ENCODE peak calls at places on chromosome 21, in seven cellular contexts. A is CD8-positive, alpha-beta T cell; I is stimulated activated CD4-positive, alpha-beta T cell treated with anti-CD3 and anti-CD28 coated beads, Interleukin-4, amount 100 ng/mL, for 48 hours; O is NB4; D is T-helper 17 cell; L is 8988T; J is M059J. E is an unnamed sample.

GRCh38 chr21:33539612-33540011 is 2.3 kb downstream of the GART start:
- DNase-seq in L (no peak), A (no peak), O (no peak), I (no peak), D (no peak), J (no peak), E (no peak)

GRCh38 chr21:31294691-31295090 is 49.4 kb downstream of the TIAM1 start:
- DNase-seq in L (no peak), D (no peak), I (no peak), O (no peak), J (no peak), A (no peak), E (no peak)

GRCh38 chr21:35059742-35060141 is 10.6 kb upstream of the RUNX1 start:
- DNase-seq in L (no peak), O (no peak), J (peak), I (no peak), A (no peak), D (no peak), E (no peak)

GRCh38 chr21:26165331-26165730 is 5.2 kb downstream of the APP start:
- DNase-seq in L (no peak), J (peak), O (no peak), I (no peak), D (no peak), A (no peak), E (no peak)

GRCh38 chr21:43778469-43779335 is 2.6 kb upstream of the CSTB start:
- DNase-seq in J (no peak), D (no peak), I (no peak), L (no peak), A (no peak), O (peak), E (no peak)

GRCh38 chr21:31530918-31531705 is 128.4 kb upstream of the SOD1 start:
- DNase-seq in D (no peak), O (no peak), J (no peak), L (no peak), A (no peak), I (no peak), E (no peak)

GRCh38 chr21:36719614-36720013 is 20.7 kb downstream of the SIM2 start:
- DNase-seq in D (no peak), J (no peak), A (no peak), O (no peak), I (no peak), L (no peak), E (no peak)

GRCh38 chr21:42939581-42940413 is 14.4 kb upstream of the ERVH48-1 start:
- DNase-seq in J (peak), I (no peak), O (peak), L (peak), D (no peak), A (no peak), E (peak)

GRCh38 chr21:36860736-36861594 is 105.5 kb downstream of the HLCS start:
- DNase-seq in I (no peak), D (no peak), O (no peak), L (no peak), A (no peak), J (peak), E (no peak)

GRCh38 chr21:41559658-41560599 is 52.0 kb upstream of the TMPRSS2 start:
- DNase-seq in L (no peak), D (no peak), A (no peak), I (peak), O (no peak), J (peak), E (no peak)

GRCh38 chr21:33976082-33976979 is 60.7 kb upstream of the ATP5PO start:
- DNase-seq in I (peak), O (peak), J (peak), A (peak), D (no peak), L (no peak), E (no peak)

GRCh38 chr21:29233611-29234540 is 64.8 kb upstream of the BACH1 start:
- DNase-seq in D (no peak), A (no peak), O (no peak), J (no peak), I (peak), L (no peak), E (no peak)

GRCh38 chr21:27571706-27572105 is 604.8 kb upstream of the ADAMTS5 start:
- DNase-seq in A (no peak), J (peak), D (no peak), O (no peak), L (no peak), I (no peak), E (no peak)

GRCh38 chr21:34642211-34643075 is 26.4 kb upstream of the CLIC6 start:
- DNase-seq in A (no peak), I (no peak), D (no peak), L (no peak), O (peak), J (peak), E (no peak)

GRCh38 chr21:36403713-36404112 is 18.5 kb downstream of the CHAF1B start:
- DNase-seq in A (no peak), L (no peak), D (no peak), O (no peak), J (no peak), I (no peak), E (no peak)

GRCh38 chr21:42118901-42119300 is 47.8 kb downstream of the UMODL1 start:
- DNase-seq in D (no peak), I (no peak), A (no peak), O (peak), L (no peak), J (peak), E (no peak)

GRCh38 chr21:45640888-45641479 is 2.5 kb upstream of the PCBP3 start:
- DNase-seq in I (peak), O (no peak), A (no peak), D (no peak), L (peak), J (no peak), E (no peak)

GRCh38 chr21:14863745-14864210 is 201.0 kb downstream of the NRIP1 start:
- DNase-seq in L (no peak), J (no peak), D (no peak), O (no peak), I (no peak), A (no peak), E (no peak)

GRCh38 chr21:46217511-46218196 is 10.9 kb downstream of the LSS start:
- DNase-seq in L (no peak), J (no peak), I (no peak), O (no peak), D (no peak), A (no peak), E (no peak)

GRCh38 chr21:44086636-44087425 is 20.4 kb upstream of the PWP2 start:
- DNase-seq in J (no peak), D (no peak), L (no peak), O (no peak), A (no peak), I (no peak), E (no peak)

GRCh38 chr21:23374155-23374554 is 2233.1 kb downstream of the MRPL39 start:
- DNase-seq in O (no peak), J (no peak), D (no peak), A (no peak), L (no peak), I (no peak), E (no peak)

GRCh38 chr21:42343101-42343500 is 7.7 kb downstream of the TFF2 start:
- DNase-seq in I (no peak), O (no peak), L (no peak), J (no peak), A (no peak), D (no peak), E (no peak)

GRCh38 chr21:44382536-44382935 is 29.1 kb downstream of the TRPM2 start:
- DNase-seq in D (no peak), L (no peak), O (no peak), J (no peak), A (no peak), I (no peak), E (no peak)

GRCh38 chr21:44682580-44683151 is 703 bp upstream of the KRTAP12-1 start:
- DNase-seq in D (no peak), O (no peak), A (no peak), L (no peak), J (no peak), I (no peak), E (no peak)

GRCh38 chr21:33403128-33403785 is at the start of gene IFNGR2:
- DNase-seq in A (no peak), O (peak), J (no peak), I (no peak), L (peak), D (peak), E (peak)

GRCh38 chr21:45993210-45994085 is 11.9 kb downstream of the COL6A1 start:
- DNase-seq in A (no peak), I (no peak), L (peak), J (no peak), O (no peak), D (no peak), E (no peak)

GRCh38 chr21:37435120-37435519 is 68.5 kb downstream of the DYRK1A start:
- DNase-seq in D (no peak), J (peak), O (peak), I (no peak), A (peak), L (no peak), E (peak)

GRCh38 chr21:35508389-35508888 is 459.3 kb upstream of the RUNX1 start:
- DNase-seq in I (no peak), J (peak), L (no peak), A (no peak), O (peak), D (no peak), E (no peak)

GRCh38 chr21:23921670-23922418 is 1685.4 kb downstream of the MRPL39 start:
- DNase-seq in J (no peak), O (no peak), L (no peak), I (no peak), A (no peak), D (no peak), E (no peak)

GRCh38 chr21:15003463-15004135 is 61.2 kb downstream of the NRIP1 start:
- DNase-seq in I (no peak), O (no peak), J (no peak), A (no peak), L (no peak), D (no peak), E (no peak)

GRCh38 chr21:42636535-42636914 is 16.9 kb upstream of the PDE9A start:
- DNase-seq in J (peak), A (no peak), L (no peak), I (no peak), O (peak), D (no peak), E (no peak)

GRCh38 chr21:14603202-14603601 is 57.1 kb upstream of the SAMSN1 start:
- DNase-seq in J (peak), A (no peak), I (no peak), L (no peak), D (no peak), O (peak), E (no peak)

GRCh38 chr21:31710586-31710985 is 21.3 kb downstream of the SCAF4 start:
- DNase-seq in L (no peak), O (no peak), D (no peak), J (peak), I (no peak), A (no peak), E (no peak)

GRCh38 chr21:45570826-45571601 is 28.8 kb upstream of the SLC19A1 start:
- DNase-seq in J (peak), D (no peak), A (no peak), L (no peak), O (no peak), I (no peak), E (no peak)

GRCh38 chr21:26572668-26573381 is at the start of gene CYYR1:
- DNase-seq in D (no peak), O (no peak), I (no peak), L (no peak), A (no peak), J (no peak), E (no peak)

GRCh38 chr21:29718081-29718815 is 221.5 kb downstream of the GRIK1 start:
- DNase-seq in I (no peak), J (peak), L (no peak), D (no peak), A (no peak), O (no peak), E (no peak)

GRCh38 chr21:38679531-38679930 is 126.2 kb upstream of the ETS2 start:
- DNase-seq in O (peak), J (peak), D (no peak), A (no peak), L (no peak), I (no peak), E (no peak)

GRCh38 chr21:29221259-29221744 is 77.4 kb upstream of the BACH1 start:
- DNase-seq in O (no peak), L (no peak), I (no peak), A (no peak), D (no peak), J (peak), E (no peak)

GRCh38 chr21:26747216-26747615 is 98.0 kb downstream of the ADAMTS1 start:
- DNase-seq in L (no peak), O (no peak), I (no peak), D (no peak), A (no peak), J (no peak), E (no peak)